ENCODE peak calls at places on chromosomes 13 and 19, in seven cellular contexts. Q, U, H, B, M, R and S are unnamed samples. For H3K4me1, the result is how much of the 10 kb centered on the place peaks cover.

GRCh38 chr13:72808917-72809500 is 27.1 kb downstream of the PIBF1 start:
- DNase-seq in Q (no peak), U (no peak), H (no peak), B (no peak), M (no peak), R (peak), S (no peak)

GRCh38 chr13:91893040-91893439 is 494.6 kb downstream of the GPC5 start:
- DNase-seq in Q (no peak), U (no peak), H (no peak), B (no peak), M (no peak), R (no peak), S (no peak)

GRCh38 chr13:32443111-32443510 is 15.2 kb upstream of the N4BP2L1 start:
- DNase-seq in Q (no peak), U (peak), H (peak), B (no peak), M (peak), R (peak), S (no peak)

GRCh38 chr13:80658705-80659104 is 317.8 kb upstream of the SPRY2 start:
- DNase-seq in Q (no peak), U (no peak), H (no peak), B (peak), M (no peak), R (no peak), S (no peak)

GRCh38 chr13:113645329-113645728 is 12.7 kb downstream of the ATP4B start:
- DNase-seq in Q (peak), U (peak), H (no peak), B (no peak), M (no peak), R (no peak), S (no peak)

GRCh38 chr19:18967358-18968146 is 26.5 kb upstream of the HOMER3 start:
- DNase-seq in Q (peak), U (peak), H (peak), B (peak), M (peak), R (peak), S (peak)

GRCh38 chr13:58298556-58299135 is 667.1 kb downstream of the PCDH17 start:
- DNase-seq in Q (no peak), U (no peak), H (no peak), B (no peak), M (no peak), R (no peak), S (no peak)

GRCh38 chr19:3668331-3669133 is 31.7 kb downstream of the PIP5K1C start:
- DNase-seq in Q (no peak), U (no peak), H (no peak), B (no peak), M (peak), R (peak), S (no peak)

GRCh38 chr19:45523642-45524256 is 16.5 kb downstream of the VASP start:
- DNase-seq in Q (peak), U (peak), H (peak), B (peak), M (peak), R (peak), S (peak)

GRCh38 chr19:29311391-29311790 is 98.4 kb upstream of the UQCRFS1 start:
- DNase-seq in Q (no peak), U (no peak), H (no peak), B (no peak), M (no peak), R (no peak), S (no peak)

GRCh38 chr19:31674503-31675186 is 325.4 kb upstream of the TSHZ3 start:
- DNase-seq in Q (no peak), U (no peak), H (no peak), B (no peak), M (no peak), R (peak), S (no peak)

GRCh38 chr19:9040131-9040530 is 29.9 kb upstream of the MUC16 start:
- DNase-seq in Q (no peak), U (no peak), H (no peak), B (no peak), M (no peak), R (no peak), S (no peak)

GRCh38 chr13:100674363-100674847 is at the start of gene TMTC4:
- DNase-seq in Q (no peak), U (peak), H (no peak), B (no peak), M (no peak), R (no peak), S (no peak)

GRCh38 chr19:18558595-18558994 is 925 bp downstream of the KXD1 start:
- DNase-seq in Q (no peak), U (no peak), H (no peak), B (no peak), M (no peak), R (no peak), S (no peak)

GRCh38 chr19:7561229-7561806 is 25.8 kb downstream of the PNPLA6 start:
- DNase-seq in Q (no peak), U (no peak), H (no peak), B (no peak), M (no peak), R (no peak), S (no peak)

GRCh38 chr19:14117668-14118164 is at the start of gene PRKACA:
- DNase-seq in Q (peak), U (peak), H (peak), B (peak), M (peak), R (peak), S (peak)

GRCh38 chr19:14120497-14120780 is 2.9 kb upstream of the PRKACA start:
- DNase-seq in Q (no peak), U (no peak), H (no peak), B (no peak), M (no peak), R (no peak), S (no peak)

GRCh38 chr19:14118165-14119051 is 846 bp upstream of the PRKACA start:
- DNase-seq in Q (peak), U (peak), H (peak), B (peak), M (peak), R (peak), S (peak)

GRCh38 chr19:14116918-14117578 is 514 bp downstream of the PRKACA start:
- DNase-seq in Q (peak), U (no peak), H (peak), B (peak), M (peak), R (no peak), S (peak)

GRCh38 chr19:14119644-14120496 is 2.3 kb upstream of the PRKACA start:
- DNase-seq in Q (no peak), U (no peak), H (no peak), B (no peak), M (no peak), R (no peak), S (no peak)
- H3K4me3 ChIP-seq in Q (no peak), U (no peak), H (no peak), B (peak), M (no peak), R (no peak), S (no peak)

GRCh38 chr13:98543380-98544104 is 33.4 kb downstream of the STK24 start:
- DNase-seq in Q (no peak), U (no peak), H (no peak), B (no peak), M (no peak), R (no peak), S (no peak)
- H3K4me1 ChIP-seq in Q (half or more), U (half or more), H (half or more), B (half or more), M (under half), R (under half), S (under half)

DNA sequence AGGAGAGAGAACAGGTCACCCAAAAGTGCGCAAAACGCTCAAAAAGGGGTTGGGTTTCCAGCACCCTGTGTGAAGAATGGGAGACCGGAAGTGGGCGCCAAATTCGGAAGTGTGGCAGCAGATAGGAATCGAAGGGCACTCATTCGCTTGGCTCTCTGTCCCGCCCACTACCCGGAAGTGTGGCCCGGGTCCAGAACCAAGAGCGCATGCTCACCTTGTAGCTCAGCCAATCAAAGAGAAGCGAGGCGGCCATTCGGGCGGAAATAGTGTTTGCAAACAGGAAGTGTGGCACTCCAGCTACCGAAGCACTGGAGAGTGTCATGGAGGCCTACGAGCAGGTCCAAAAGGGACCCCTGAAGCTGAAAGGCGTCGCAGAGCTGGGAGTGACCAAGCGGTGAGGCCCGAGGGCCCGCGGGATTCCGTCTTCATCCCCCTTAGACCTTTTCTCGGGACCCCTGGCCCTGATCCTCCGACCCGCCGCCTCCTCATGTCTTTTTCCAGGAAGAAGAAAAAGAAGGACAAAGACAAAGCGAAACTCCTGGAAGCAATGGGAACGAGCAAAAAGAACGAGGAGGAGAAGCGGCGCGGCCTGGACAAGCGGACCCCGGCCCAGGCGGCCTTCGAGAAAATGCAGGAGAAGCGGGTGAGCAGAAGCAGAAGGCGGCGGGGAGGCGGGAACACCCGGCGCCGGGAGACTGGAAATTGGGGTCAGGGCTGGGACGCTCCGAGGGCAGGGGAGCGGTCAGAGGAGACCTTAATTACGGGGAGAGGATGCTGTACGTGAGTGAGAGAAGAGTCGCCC is at the start of gene FAM32A:
- DNase-seq in Q (peak), U (peak), H (peak), B (peak), M (peak), R (peak), S (peak)
- TF ChIP-seq POLR2A in Q (peak), U (peak), H (peak), B (no peak), M (no peak), R (peak), S (peak)

GRCh38 chr19:14555918-14556661 is 15.8 kb downstream of the NDUFB7 start:
- DNase-seq in Q (no peak), U (no peak), H (no peak), B (no peak), M (no peak), R (peak), S (no peak)
- H3K4me3 ChIP-seq in Q (no peak), U (no peak), H (peak), B (no peak), M (no peak), R (no peak), S (no peak)

GRCh38 chr19:34265221-34265650 is 10.9 kb downstream of the GARRE1 start:
- DNase-seq in Q (no peak), U (no peak), H (no peak), B (no peak), M (no peak), R (no peak), S (no peak)

GRCh38 chr19:34273121-34273845 is 18.9 kb downstream of the GARRE1 start:
- DNase-seq in Q (no peak), U (no peak), H (no peak), B (no peak), M (no peak), R (no peak), S (no peak)

GRCh38 chr19:34269081-34269480 is 14.7 kb downstream of the GARRE1 start:
- DNase-seq in Q (no peak), U (no peak), H (no peak), B (no peak), M (peak), R (no peak), S (no peak)

GRCh38 chr19:34269968-34270621 is 15.7 kb downstream of the GARRE1 start:
- DNase-seq in Q (peak), U (peak), H (no peak), B (no peak), M (no peak), R (peak), S (no peak)

DNA sequence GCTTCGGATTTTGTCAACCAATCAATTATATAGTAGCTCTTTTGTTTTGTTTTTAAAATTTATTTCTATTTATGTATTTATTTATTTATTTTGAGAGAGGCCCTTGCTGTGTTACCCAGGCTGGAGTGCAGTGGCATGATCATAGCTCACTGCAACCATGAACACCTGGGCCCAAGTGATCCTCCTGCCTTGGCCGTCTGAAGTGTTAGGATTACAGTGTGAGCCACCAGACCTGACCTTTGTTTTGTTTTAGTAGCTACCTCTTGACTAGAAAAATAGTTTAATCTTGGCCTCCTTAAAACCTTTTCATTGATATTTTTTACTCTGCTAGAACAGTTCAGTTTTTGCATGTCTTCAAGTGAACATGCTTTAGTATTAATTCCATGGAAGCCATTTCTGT is 15.1 kb downstream of the GARRE1 start:
- DNase-seq in Q (no peak), U (no peak), H (no peak), B (no peak), M (no peak), R (no peak), S (no peak)
- H3K4me1 ChIP-seq in Q (under half), U (under half), H (half or more), B (half or more), M (under half), R (under half), S (under half)

GRCh38 chr13:42571895-42572294 is 2.1 kb upstream of the TNFSF11 start:
- DNase-seq in Q (no peak), U (no peak), H (no peak), B (no peak), M (no peak), R (no peak), S (no peak)
- TF ChIP-seq POLR2A in Q (no peak), U (no peak), H (no peak), B (no peak), M (no peak), R (no peak), S (no peak)

DNA sequence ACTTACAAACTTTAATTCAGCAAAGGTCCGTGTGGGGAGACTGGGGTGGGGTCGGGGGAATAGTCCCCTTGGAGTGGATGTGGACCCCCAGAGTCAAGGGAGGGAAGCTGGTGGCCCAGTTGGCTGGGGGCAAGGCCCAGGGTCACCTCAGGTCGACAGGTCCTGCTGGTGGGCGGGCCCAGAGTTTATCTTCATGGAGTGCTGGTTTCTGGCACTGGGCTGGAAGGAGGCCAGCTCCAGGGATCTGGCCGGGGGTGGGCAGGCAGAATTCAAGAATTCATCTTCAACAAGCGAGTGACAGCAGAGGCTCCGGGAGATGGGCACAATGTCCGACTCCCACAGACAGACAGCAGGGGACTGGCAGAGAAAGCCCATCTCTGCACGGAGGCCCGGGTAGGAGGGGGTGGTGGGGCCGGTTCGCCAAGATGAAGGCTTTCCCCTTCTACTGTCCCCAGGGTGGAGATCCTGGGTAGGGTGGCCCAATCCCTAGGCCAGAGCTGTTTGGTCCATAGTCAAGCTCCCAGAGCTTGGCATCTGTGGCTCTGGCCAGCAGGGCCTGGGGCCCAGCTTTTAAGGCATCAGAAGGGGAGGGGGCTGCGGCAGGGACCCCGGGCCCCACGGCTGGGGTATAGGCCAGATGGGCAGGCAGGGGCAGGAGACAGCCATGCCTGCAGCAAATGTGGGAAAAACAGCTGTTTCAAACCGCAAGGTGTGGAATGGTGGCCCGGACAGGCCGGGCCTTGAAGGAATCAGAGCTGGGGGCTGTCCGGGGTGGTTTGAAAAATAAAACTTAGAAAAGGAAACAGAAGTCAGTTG is 622 bp upstream of the FDX2 start:
- DNase-seq in Q (no peak), U (no peak), H (no peak), B (no peak), M (peak), R (no peak), S (no peak)
- H3K4me3 ChIP-seq in Q (no peak), U (no peak), H (peak), B (peak), M (no peak), R (no peak), S (no peak)